ENCODE peak calls at places on chromosomes 6 and 20, in five cellular contexts. J is midbrain, T is RKO, U is astrocyte, K is tibial artery. C is an unnamed sample.

GRCh38 chr6:44868905-44869304 is 459.2 kb upstream of the RUNX2 start:
- DNase-seq in T (no peak), J (no peak), U (no peak), K (no peak), C (no peak)

GRCh38 chr6:113578691-113579090 is 278.5 kb upstream of the MARCKS start:
- DNase-seq in T (no peak), J (no peak), K (no peak), U (no peak), C (no peak)

GRCh38 chr6:4649728-4650127 is 126.5 kb upstream of the CDYL start:
- DNase-seq in J (no peak), K (no peak), U (no peak), T (peak; percentile 11), C (no peak)

GRCh38 chr6:43966806-43967575 is 160.3 kb downstream of the MRPL14 start:
- DNase-seq in K (no peak), J (no peak), T (no peak), U (no peak), C (no peak)

GRCh38 chr6:113642714-113643442 is 214.3 kb upstream of the MARCKS start:
- DNase-seq in K (no peak), U (no peak), J (no peak), T (no peak), C (no peak)

GRCh38 chr6:12324096-12324495 is 33.9 kb downstream of the EDN1 start:
- DNase-seq in K (no peak), T (no peak), U (peak; percentile 86), J (no peak), C (no peak)

GRCh38 chr6:21538186-21538798 is 55.3 kb upstream of the SOX4 start:
- DNase-seq in U (peak; percentile 80), K (no peak), J (no peak), T (peak; percentile 66), C (no peak)

GRCh38 chr6:9463311-9463710 is 951.6 kb downstream of the TFAP2A start:
- DNase-seq in U (no peak), J (no peak), K (no peak), T (no peak), C (no peak)

GRCh38 chr6:7841781-7842468 is 68.7 kb downstream of the TXNDC5 start:
- DNase-seq in J (no peak), T (no peak), U (no peak), K (no peak), C (no peak)

GRCh38 chr20:32544893-32545840 is 40.0 kb downstream of the NOL4L start:
- DNase-seq in J (no peak), T (no peak), U (peak; percentile 13), K (no peak), C (no peak)

GRCh38 chr6:37952027-37952426 is 132.5 kb downstream of the ZFAND3 start:
- DNase-seq in K (no peak), J (no peak), T (no peak), U (no peak), C (no peak)

GRCh38 chr20:40010483-40010882 is 678.6 kb downstream of the MAFB start:
- DNase-seq in U (no peak), T (no peak), J (no peak), K (no peak), C (no peak)

GRCh38 chr6:53761036-53761435 is 33.8 kb upstream of the LRRC1 start:
- DNase-seq in K (no peak), U (peak; percentile 32), J (no peak), T (no peak), C (no peak)

GRCh38 chr20:15076785-15077184 is 739.4 kb upstream of the FLRT3 start:
- DNase-seq in U (no peak), T (no peak), J (no peak), K (no peak), C (no peak)

GRCh38 chr20:60400567-60400966 is 442.3 kb downstream of the CDH26 start:
- DNase-seq in T (no peak), J (no peak), U (no peak), K (no peak), C (no peak)

GRCh38 chr6:161246725-161247124 is 27.1 kb downstream of the AGPAT4 start:
- DNase-seq in J (no peak), T (no peak), U (peak; percentile 81), K (no peak), C (no peak)

GRCh38 chr6:63910863-63911665 is 275.5 kb downstream of the PHF3 start:
- DNase-seq in U (no peak), J (no peak), K (no peak), T (no peak), C (no peak)

GRCh38 chr20:37267684-37268313 is 6.2 kb upstream of the GHRH start:
- DNase-seq in J (peak; percentile 10), U (no peak), T (no peak), K (no peak), C (no peak)

GRCh38 chr6:42704251-42704936 is 18.0 kb downstream of the PRPH2 start:
- DNase-seq in J (no peak), T (no peak), U (no peak), K (no peak), C (peak; percentile 58)

GRCh38 chr6:143034689-143035334 is 25.9 kb upstream of the AIG1 start:
- DNase-seq in U (no peak), J (no peak), T (no peak), K (no peak), C (no peak)

GRCh38 chr20:35344354-35344837 is 52.2 kb upstream of the FAM83C start:
- DNase-seq in K (no peak), T (peak; percentile 36), U (peak; percentile 88), J (no peak), C (peak; percentile 79)

GRCh38 chr6:137309078-137309762 is 90.0 kb upstream of the IFNGR1 start:
- DNase-seq in J (peak; percentile 40), K (peak; percentile 71), T (peak; percentile 12), U (peak; percentile 64), C (peak; percentile 79)

GRCh38 chr6:42396720-42397119 is 55.0 kb downstream of the TRERF1 start:
- DNase-seq in K (no peak), U (no peak), T (no peak), J (no peak), C (no peak)

GRCh38 chr6:36595168-36595818 is 1.1 kb downstream of the SRSF3 start:
- DNase-seq in T (peak; percentile 77), K (peak; percentile 75), U (no peak), J (peak; percentile 39), C (no peak)